ENCODE peak calls at places on chromosomes 13 and 19, in five cellular contexts. B, K, D, F and S are unnamed samples.

GRCh38 chr19:39858541-39858940 is 12.4 kb upstream of the FBL start:
- DNase-seq in B (no peak), K (peak), D (no peak), F (no peak), S (no peak)

GRCh38 chr19:13946414-13946813 is 5.9 kb upstream of the DCAF15 start:
- DNase-seq in B (no peak), K (no peak), D (no peak), F (no peak), S (no peak)

GRCh38 chr19:13022859-13023636 is 27.8 kb downstream of the NFIX start:
- DNase-seq in B (peak), K (peak), D (peak), F (peak), S (no peak)

GRCh38 chr13:107266657-107267056 is 698.7 kb upstream of the ARGLU1 start:
- DNase-seq in B (no peak), K (peak), D (no peak), F (no peak), S (no peak)

GRCh38 chr19:35509861-35510625 is 3.4 kb downstream of the DMKN start:
- DNase-seq in B (peak), K (peak), D (peak), F (no peak), S (peak)

GRCh38 chr13:50529154-50529882 is 314.2 kb downstream of the DLEU7 start:
- DNase-seq in B (peak), K (peak), D (peak), F (peak), S (no peak)

GRCh38 chr19:38229585-38230073 is 5.6 kb upstream of the DPF1 start:
- DNase-seq in B (no peak), K (peak), D (no peak), F (peak), S (peak)

GRCh38 chr13:113591750-113592149 is 7.2 kb downstream of the TFDP1 start:
- DNase-seq in B (no peak), K (no peak), D (no peak), F (no peak), S (no peak)

GRCh38 chr19:50461066-50461875 is 15.0 kb upstream of the EMC10 start:
- DNase-seq in B (peak), K (peak), D (peak), F (no peak), S (peak)

GRCh38 chr13:35179494-35179893 is 237.4 kb downstream of the NBEA start:
- DNase-seq in B (no peak), K (no peak), D (no peak), F (no peak), S (no peak)